ENCODE peak calls at places on chromosome 3, in nine cellular contexts. A is GDM1; O is astrocyte; W is uterus; R is stimulated activated CD8-positive, alpha-beta memory T cell treated with anti-CD3 and anti-CD28 coated beads, Interleukin-4, amount 100 ng/mL, for 1 hour; N is GM19239; L is activated CD4-positive, alpha-beta T cell treated with anti-CD3 and anti-CD28 coated beads for 48 hours; I is progenitor cell of endocrine pancreas; K is activated T-cell treated with anti-CD3 and anti-CD28 coated beads for 48 hours. S is an unnamed sample.

GRCh38 chr3:156648086-156648485 is 26.3 kb upstream of the TIPARP start:
- DNase-seq in R (no peak), O (peak), K (no peak), N (no peak), L (no peak), W (no peak), I (no peak), A (no peak), S (no peak)

GRCh38 chr3:13584901-13585300 is 36.0 kb downstream of the FBLN2 start:
- DNase-seq in K (no peak), I (no peak), A (no peak), W (no peak), R (no peak), N (no peak), O (no peak), L (no peak), S (no peak)

GRCh38 chr3:178084938-178085816 is 451.1 kb upstream of the KCNMB2 start:
- DNase-seq in O (peak), K (no peak), I (peak), N (no peak), R (peak), A (no peak), L (peak), W (peak), S (no peak)

GRCh38 chr3:59300727-59301134 is 250.9 kb upstream of the CFAP20DC start:
- DNase-seq in A (no peak), K (no peak), R (no peak), L (no peak), I (no peak), W (no peak), O (peak), N (no peak), S (no peak)

GRCh38 chr3:72338942-72339749 is 509.1 kb downstream of the SHQ1 start:
- DNase-seq in O (peak), L (peak), N (no peak), I (no peak), A (no peak), R (no peak), W (peak), K (peak), S (peak)

GRCh38 chr3:178439504-178439903 is 96.7 kb upstream of the KCNMB2 start:
- DNase-seq in A (no peak), K (no peak), L (no peak), W (no peak), R (no peak), O (peak), N (no peak), I (no peak), S (no peak)

GRCh38 chr3:14509796-14510100 is 30.4 kb downstream of the GRIP2 start:
- DNase-seq in I (no peak), A (no peak), K (no peak), W (peak), N (no peak), R (no peak), O (no peak), L (no peak), S (no peak)

GRCh38 chr3:42097166-42097946 is 6.2 kb downstream of the TRAK1 start:
- DNase-seq in O (peak), R (no peak), L (peak), W (no peak), N (no peak), A (no peak), K (peak), I (no peak), S (no peak)

GRCh38 chr3:53147161-53147902 is 13.7 kb upstream of the PRKCD start:
- DNase-seq in K (no peak), W (no peak), L (no peak), N (no peak), R (no peak), A (no peak), I (no peak), O (no peak), S (no peak)

GRCh38 chr3:119769394-119770149 is 12.3 kb upstream of the NR1I2 start:
- DNase-seq in I (no peak), A (no peak), O (peak), K (no peak), R (no peak), W (no peak), L (no peak), N (no peak), S (no peak)

GRCh38 chr3:45362768-45363167 is 25.6 kb upstream of the LARS2 start:
- DNase-seq in O (no peak), A (no peak), I (no peak), R (no peak), N (no peak), L (no peak), K (no peak), W (no peak), S (no peak)

S was measured in stimulated activated naive CD8-positive, alpha-beta T cell treated with anti-CD3 and anti-CD28 coated beads, Interleukin-15, amount 100 ng/mL, for 72 hours.